ENCODE peak calls at places on chromosomes 2 and 18, in five cellular contexts. One of them, this sample, is unnamed.

GRCh38 chr2:10329584-10329879 is 26.8 kb downstream of the HPCAL1 start:
- DNase-seq in cardiac muscle cell: no peak
- DNase-seq in HCT116: no peak
- DNase-seq in astrocyte of the spinal cord: no peak
- DNase-seq in astrocyte: no peak
- DNase-seq in this sample: no peak

GRCh38 chr18:58263055-58263732 is 219.2 kb downstream of the NEDD4L start:
- DNase-seq in cardiac muscle cell: no peak
- DNase-seq in astrocyte of the spinal cord: peak
- DNase-seq in astrocyte: peak
- DNase-seq in HCT116: peak
- DNase-seq in this sample: no peak

GRCh38 chr18:74745658-74746403 is 148.2 kb downstream of the ZNF407 start:
- DNase-seq in HCT116: peak
- DNase-seq in astrocyte: peak
- DNase-seq in astrocyte of the spinal cord: peak
- DNase-seq in cardiac muscle cell: peak
- DNase-seq in this sample: peak

GRCh38 chr2:37324786-37325624 is at the start of gene PRKD3:
- DNase-seq in astrocyte: peak
- DNase-seq in HCT116: peak
- DNase-seq in astrocyte of the spinal cord: peak
- DNase-seq in cardiac muscle cell: peak
- DNase-seq in this sample: peak

GRCh38 chr2:63842149-63843061 is 709 bp downstream of the UGP2 start:
- DNase-seq in astrocyte: peak
- DNase-seq in astrocyte of the spinal cord: peak
- DNase-seq in cardiac muscle cell: peak
- DNase-seq in HCT116: no peak
- DNase-seq in this sample: peak

GRCh38 chr2:46368416-46368815 is 71.2 kb downstream of the EPAS1 start:
- DNase-seq in cardiac muscle cell: no peak
- DNase-seq in astrocyte: no peak
- DNase-seq in astrocyte of the spinal cord: no peak
- DNase-seq in HCT116: no peak
- DNase-seq in this sample: no peak

GRCh38 chr2:233418761-233419625 is 64.7 kb downstream of the DGKD start:
- DNase-seq in astrocyte: peak
- DNase-seq in cardiac muscle cell: peak
- DNase-seq in astrocyte of the spinal cord: peak
- DNase-seq in HCT116: peak
- DNase-seq in this sample: peak

GRCh38 chr2:38742797-38743559 is 8.2 kb downstream of the SRSF7 start:
- DNase-seq in astrocyte: no peak
- DNase-seq in astrocyte of the spinal cord: no peak
- DNase-seq in HCT116: no peak
- DNase-seq in cardiac muscle cell: no peak
- DNase-seq in this sample: no peak

GRCh38 chr2:162333968-162334367 is 10.0 kb upstream of the GCA start:
- DNase-seq in cardiac muscle cell: peak
- DNase-seq in astrocyte of the spinal cord: no peak
- DNase-seq in astrocyte: no peak
- DNase-seq in HCT116: no peak
- DNase-seq in this sample: peak

GRCh38 chr18:26579941-26580618 is 31.7 kb upstream of the KCTD1 start:
- DNase-seq in astrocyte of the spinal cord: no peak
- DNase-seq in astrocyte: peak
- DNase-seq in cardiac muscle cell: no peak
- DNase-seq in HCT116: peak
- DNase-seq in this sample: no peak

GRCh38 chr18:26574958-26575864 is 26.9 kb upstream of the KCTD1 start:
- DNase-seq in astrocyte of the spinal cord: peak
- DNase-seq in astrocyte: peak
- DNase-seq in HCT116: no peak
- DNase-seq in cardiac muscle cell: peak
- DNase-seq in this sample: peak

DNA sequence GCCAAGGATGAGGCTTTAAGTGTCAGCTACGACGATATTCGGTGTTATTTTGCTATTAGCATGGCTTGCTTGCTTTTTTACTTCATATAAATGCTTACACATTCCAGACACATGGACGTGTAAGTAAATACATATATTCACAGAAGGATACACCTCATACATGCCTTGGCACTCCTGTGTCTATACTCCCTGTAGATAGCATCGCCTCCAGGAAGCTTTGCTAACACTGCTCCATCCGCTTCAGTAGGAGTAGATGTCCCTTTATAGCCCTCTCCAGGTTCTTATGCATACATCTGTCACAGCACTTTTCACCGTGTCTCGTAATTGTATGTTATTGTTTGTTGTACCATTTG is 27.5 kb upstream of the KCTD1 start:
- DNase-seq in HCT116: no peak
- DNase-seq in astrocyte of the spinal cord: no peak
- DNase-seq in cardiac muscle cell: no peak
- DNase-seq in astrocyte: no peak
- DNase-seq in this sample: peak
- H3K4me3 ChIP-seq in HCT116: peak
- H3K4me3 ChIP-seq in astrocyte of the spinal cord: no peak
- H3K4me3 ChIP-seq in cardiac muscle cell: no peak
- H3K4me3 ChIP-seq in astrocyte: peak
- H3K4me3 ChIP-seq in this sample: no peak

DNA sequence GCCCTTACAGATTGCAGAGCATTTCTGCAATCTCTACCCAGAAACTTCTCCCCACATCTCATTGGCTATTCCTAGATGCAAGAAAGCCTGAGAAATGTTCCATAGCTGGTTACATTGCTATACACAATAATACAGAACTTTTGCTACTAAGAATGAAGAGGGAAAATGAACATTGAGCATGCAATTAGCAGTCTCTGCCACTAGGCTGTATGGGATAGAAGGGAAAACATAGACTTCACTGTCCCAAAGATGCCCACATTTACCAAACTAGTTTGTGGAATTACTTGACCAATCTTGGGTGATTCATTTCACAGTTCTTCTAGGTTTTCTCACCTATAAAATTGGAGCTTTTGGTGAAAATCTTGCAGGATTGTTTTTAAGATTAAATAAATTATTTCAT is 265.7 kb upstream of the NT5C1B start:
- DNase-seq in cardiac muscle cell: peak
- DNase-seq in HCT116: peak
- DNase-seq in astrocyte: no peak
- DNase-seq in astrocyte of the spinal cord: no peak
- DNase-seq in this sample: peak
- TF ChIP-seq CTCF in cardiac muscle cell: peak
- TF ChIP-seq CTCF in HCT116: peak
- TF ChIP-seq CTCF in astrocyte: peak
- TF ChIP-seq CTCF in astrocyte of the spinal cord: peak
- TF ChIP-seq CTCF in this sample: peak

GRCh38 chr2:212914392-212914791 is 237.0 kb downstream of the IKZF2 start:
- DNase-seq in HCT116: no peak
- DNase-seq in astrocyte: no peak
- DNase-seq in cardiac muscle cell: no peak
- DNase-seq in astrocyte of the spinal cord: no peak
- DNase-seq in this sample: no peak

GRCh38 chr2:212913902-212914301 is 237.5 kb downstream of the IKZF2 start:
- DNase-seq in HCT116: no peak
- DNase-seq in cardiac muscle cell: no peak
- DNase-seq in astrocyte of the spinal cord: no peak
- DNase-seq in astrocyte: no peak
- DNase-seq in this sample: no peak

GRCh38 chr2:212915121-212915782 is 236.2 kb downstream of the IKZF2 start:
- DNase-seq in astrocyte of the spinal cord: no peak
- DNase-seq in astrocyte: peak
- DNase-seq in HCT116: no peak
- DNase-seq in cardiac muscle cell: no peak
- DNase-seq in this sample: no peak

GRCh38 chr2:212911011-212911410 is 240.4 kb downstream of the IKZF2 start:
- DNase-seq in astrocyte: no peak
- DNase-seq in cardiac muscle cell: no peak
- DNase-seq in astrocyte of the spinal cord: no peak
- DNase-seq in HCT116: no peak
- DNase-seq in this sample: no peak

DNA sequence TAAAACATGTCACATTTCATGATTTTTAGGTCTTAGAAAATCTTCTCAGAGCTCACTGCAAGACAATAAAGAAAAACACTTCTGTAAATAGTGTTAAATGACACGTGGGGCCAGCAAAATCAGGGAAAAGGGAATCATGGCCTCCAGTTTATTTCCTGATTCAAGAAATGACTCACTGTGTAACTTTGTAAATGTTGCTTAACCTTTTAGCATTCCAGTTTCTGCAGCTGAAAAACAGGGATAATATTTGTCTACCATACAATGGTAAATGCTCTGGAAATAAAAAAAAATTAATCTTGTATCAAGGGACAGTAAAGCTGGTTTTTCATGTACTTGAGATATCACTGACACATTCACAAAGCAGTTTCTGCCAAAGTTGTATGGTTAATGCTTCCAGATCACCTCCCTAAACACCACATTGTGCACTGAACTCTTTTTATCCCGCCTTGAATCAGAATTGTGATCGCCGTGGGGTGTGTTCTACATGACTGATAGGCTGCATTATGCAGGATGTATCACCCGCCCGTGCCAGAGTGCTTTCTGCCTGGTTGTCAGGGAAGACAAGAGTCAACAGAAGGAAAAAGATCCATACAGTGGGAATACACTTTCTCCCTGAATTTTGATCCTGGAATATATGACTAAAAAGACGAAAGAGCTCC is 238.8 kb downstream of the IKZF2 start:
- DNase-seq in astrocyte of the spinal cord: peak
- DNase-seq in cardiac muscle cell: peak
- DNase-seq in HCT116: no peak
- DNase-seq in astrocyte: peak
- DNase-seq in this sample: peak
- H3K4me3 ChIP-seq in astrocyte of the spinal cord: no peak
- H3K4me3 ChIP-seq in cardiac muscle cell: no peak
- H3K4me3 ChIP-seq in HCT116: no peak
- H3K4me3 ChIP-seq in astrocyte: no peak
- H3K4me3 ChIP-seq in this sample: no peak

GRCh38 chr2:210502997-210503621 is 26.6 kb upstream of the LANCL1 start:
- DNase-seq in astrocyte of the spinal cord: peak
- DNase-seq in cardiac muscle cell: peak
- DNase-seq in astrocyte: peak
- DNase-seq in HCT116: peak
- DNase-seq in this sample: peak

GRCh38 chr2:210503622-210504300 is 27.2 kb upstream of the LANCL1 start:
- DNase-seq in cardiac muscle cell: peak
- DNase-seq in astrocyte of the spinal cord: peak
- DNase-seq in astrocyte: no peak
- DNase-seq in HCT116: no peak
- DNase-seq in this sample: peak
- TF ChIP-seq CTCF in cardiac muscle cell: no peak
- TF ChIP-seq CTCF in astrocyte of the spinal cord: no peak
- TF ChIP-seq CTCF in astrocyte: no peak
- TF ChIP-seq CTCF in HCT116: no peak
- TF ChIP-seq CTCF in this sample: no peak

DNA sequence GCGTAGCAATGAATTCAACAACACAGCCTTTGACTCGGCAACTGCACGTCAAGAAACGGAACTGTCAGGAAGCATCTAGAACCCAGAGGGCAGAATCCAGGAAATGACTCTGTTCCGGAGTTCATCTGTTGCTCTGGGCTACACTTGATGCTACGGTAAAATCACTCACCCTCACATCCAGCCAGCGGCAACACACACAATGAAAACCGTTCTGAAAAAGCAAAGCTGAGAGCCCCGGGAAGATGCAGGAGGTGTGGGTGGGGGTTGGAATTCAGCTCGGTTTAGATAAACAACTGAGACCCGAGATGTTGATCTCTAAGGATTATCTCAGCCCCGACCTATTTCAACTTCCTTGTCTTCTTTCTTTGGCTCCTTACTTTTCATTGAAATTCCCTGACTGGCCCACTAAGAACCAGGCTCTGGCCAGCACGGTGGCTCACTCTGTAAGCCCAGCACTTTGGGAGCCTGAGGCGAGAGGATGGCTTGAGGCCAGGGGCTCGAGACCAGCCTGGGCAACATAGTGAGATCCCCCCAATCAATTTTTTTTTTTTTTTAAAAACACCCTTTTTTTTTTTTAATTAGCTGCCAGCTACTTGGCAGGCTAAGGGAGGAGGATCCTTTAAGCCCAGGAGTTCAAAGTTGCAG is 13.3 kb upstream of the RAB17 start:
- DNase-seq in HCT116: no peak
- DNase-seq in astrocyte of the spinal cord: peak
- DNase-seq in astrocyte: peak
- DNase-seq in cardiac muscle cell: peak
- DNase-seq in this sample: peak
- H3K4me3 ChIP-seq in HCT116: no peak
- H3K4me3 ChIP-seq in astrocyte of the spinal cord: no peak
- H3K4me3 ChIP-seq in astrocyte: peak
- H3K4me3 ChIP-seq in cardiac muscle cell: no peak
- H3K4me3 ChIP-seq in this sample: peak

DNA sequence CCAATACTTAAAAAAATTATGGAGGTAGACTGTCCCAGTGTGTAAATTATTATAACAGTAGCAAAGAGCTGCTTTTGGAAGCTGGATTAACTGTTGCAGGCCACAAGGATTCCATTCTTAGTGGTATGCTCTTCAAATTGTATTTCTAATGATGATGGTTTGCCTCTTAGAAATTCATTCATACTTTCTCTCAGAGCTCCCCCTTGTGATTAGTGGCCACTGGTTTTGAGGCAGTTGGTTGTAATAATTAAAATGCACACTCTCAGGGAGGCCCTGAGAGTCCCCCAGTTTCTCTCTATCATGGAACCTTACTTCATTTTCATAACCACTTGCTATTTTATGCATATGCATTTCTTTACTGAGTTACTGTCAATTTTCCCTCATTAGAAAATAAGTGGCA is 122.5 kb downstream of the PLA2R1 start:
- DNase-seq in cardiac muscle cell: peak
- DNase-seq in astrocyte of the spinal cord: peak
- DNase-seq in astrocyte: peak
- DNase-seq in HCT116: peak
- DNase-seq in this sample: peak
- TF ChIP-seq CTCF in cardiac muscle cell: peak
- TF ChIP-seq CTCF in astrocyte of the spinal cord: peak
- TF ChIP-seq CTCF in astrocyte: peak
- TF ChIP-seq CTCF in HCT116: peak
- TF ChIP-seq CTCF in this sample: peak

DNA sequence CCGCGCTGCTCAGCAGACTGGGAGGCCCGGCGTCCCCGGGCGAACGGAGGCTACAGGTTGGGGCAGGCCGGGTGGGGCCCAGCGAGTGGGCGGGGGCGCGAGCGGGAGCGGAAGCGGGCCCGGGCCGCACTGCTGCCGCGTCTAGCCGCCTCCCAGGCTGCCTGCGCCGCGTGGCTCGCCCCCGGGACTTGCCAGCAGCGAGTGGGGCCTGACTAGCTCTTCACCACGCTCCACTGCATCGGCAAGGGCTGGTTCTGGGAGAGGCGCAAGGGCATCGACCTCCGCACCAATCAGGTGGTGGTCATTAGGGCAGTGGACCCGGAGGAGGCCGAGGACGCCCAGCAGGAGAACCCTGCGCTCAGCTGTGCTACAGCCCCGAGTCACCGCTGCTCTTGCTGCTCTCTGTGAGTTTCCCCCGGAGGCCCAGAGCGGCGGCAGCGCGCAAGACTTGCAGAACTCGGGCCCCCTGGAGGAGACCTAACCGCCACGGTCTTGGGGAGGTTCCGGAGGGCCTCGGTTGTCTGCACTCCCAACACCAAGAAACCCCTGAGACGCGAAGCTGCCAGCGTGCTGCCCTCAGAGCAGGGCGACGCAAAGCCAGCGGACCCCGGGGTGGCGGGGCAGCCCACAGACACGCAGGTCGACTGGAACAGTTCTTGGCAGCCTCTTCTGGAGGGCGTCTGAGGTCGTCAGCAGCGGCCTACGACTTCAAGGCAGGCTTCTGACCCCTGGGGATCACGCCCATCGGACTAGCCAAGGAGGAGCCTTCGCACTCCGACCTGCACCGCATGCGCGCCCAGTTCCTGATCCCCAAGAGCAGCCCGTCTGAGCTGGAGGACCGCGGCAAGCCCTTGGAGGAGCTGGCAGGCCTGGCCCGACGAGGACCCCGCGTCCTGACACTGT is 27.2 kb upstream of the PTPN2 start:
- DNase-seq in astrocyte: peak
- DNase-seq in HCT116: no peak
- DNase-seq in astrocyte of the spinal cord: peak
- DNase-seq in cardiac muscle cell: peak
- DNase-seq in this sample: peak
- H3K4me3 ChIP-seq in astrocyte: peak
- H3K4me3 ChIP-seq in HCT116: no peak
- H3K4me3 ChIP-seq in astrocyte of the spinal cord: peak
- H3K4me3 ChIP-seq in cardiac muscle cell: no peak
- H3K4me3 ChIP-seq in this sample: peak

This sample was measured in choroid plexus epithelial cell.